ENCODE peak calls at places on chromosome 9, in seven cellular contexts. One of them, this sample, is unnamed.
A peak's percentile ranks its signal among the peaks of the same experiment; 100 is the strongest.

GRCh38 chr9:138010274-138010800 is 132.8 kb downstream of the CACNA1B start:
- DNase-seq in stomach: peak; percentile 7
- DNase-seq in breast epithelium: no peak
- DNase-seq in prostate gland: no peak
- DNase-seq in right lobe of liver: peak; percentile 26
- DNase-seq in heart left ventricle: peak; percentile 37
- DNase-seq in HepG2: no peak
- DNase-seq in this sample: no peak

GRCh38 chr9:88932766-88933165 is 58.5 kb upstream of the S1PR3 start:
- DNase-seq in stomach: no peak
- DNase-seq in breast epithelium: no peak
- DNase-seq in prostate gland: no peak
- DNase-seq in right lobe of liver: no peak
- DNase-seq in heart left ventricle: no peak
- DNase-seq in HepG2: no peak
- DNase-seq in this sample: peak; percentile 71

GRCh38 chr9:90065851-90066250 is 461.0 kb downstream of the GADD45G start:
- DNase-seq in stomach: no peak
- DNase-seq in breast epithelium: no peak
- DNase-seq in prostate gland: no peak
- DNase-seq in right lobe of liver: no peak
- DNase-seq in heart left ventricle: no peak
- DNase-seq in HepG2: no peak
- DNase-seq in this sample: no peak

GRCh38 chr9:87389936-87390335 is 107.7 kb upstream of the DAPK1 start:
- DNase-seq in stomach: no peak
- DNase-seq in breast epithelium: no peak
- DNase-seq in prostate gland: no peak
- DNase-seq in right lobe of liver: no peak
- DNase-seq in heart left ventricle: no peak
- DNase-seq in HepG2: no peak
- DNase-seq in this sample: no peak

GRCh38 chr9:134192311-134192950 is 28.1 kb upstream of the RNU6ATAC start:
- DNase-seq in stomach: no peak
- DNase-seq in breast epithelium: no peak
- DNase-seq in prostate gland: no peak
- DNase-seq in right lobe of liver: peak; percentile 44
- DNase-seq in heart left ventricle: peak; percentile 36
- DNase-seq in HepG2: no peak
- DNase-seq in this sample: no peak

GRCh38 chr9:120875954-120876841 is 790 bp downstream of the PHF19 start:
- DNase-seq in stomach: peak; percentile 79
- DNase-seq in breast epithelium: peak; percentile 73
- DNase-seq in prostate gland: peak; percentile 64
- DNase-seq in right lobe of liver: peak; percentile 76
- DNase-seq in heart left ventricle: peak; percentile 92
- DNase-seq in HepG2: peak; percentile 86
- DNase-seq in this sample: peak; percentile 79

GRCh38 chr9:101848485-101848919 is 110.1 kb upstream of the GRIN3A start:
- DNase-seq in stomach: no peak
- DNase-seq in breast epithelium: no peak
- DNase-seq in prostate gland: no peak
- DNase-seq in right lobe of liver: no peak
- DNase-seq in heart left ventricle: no peak
- DNase-seq in HepG2: no peak
- DNase-seq in this sample: no peak

GRCh38 chr9:16670791-16671190 is 199.7 kb downstream of the BNC2 start:
- DNase-seq in stomach: no peak
- DNase-seq in breast epithelium: no peak
- DNase-seq in prostate gland: no peak
- DNase-seq in right lobe of liver: no peak
- DNase-seq in heart left ventricle: no peak
- DNase-seq in HepG2: no peak
- DNase-seq in this sample: no peak

GRCh38 chr9:97041898-97042297 is 3.0 kb upstream of the CTSV start:
- DNase-seq in stomach: no peak
- DNase-seq in breast epithelium: no peak
- DNase-seq in prostate gland: no peak
- DNase-seq in right lobe of liver: no peak
- DNase-seq in heart left ventricle: no peak
- DNase-seq in HepG2: no peak
- DNase-seq in this sample: no peak

GRCh38 chr9:125913551-125913950 is 166.4 kb downstream of the PBX3 start:
- DNase-seq in stomach: no peak
- DNase-seq in breast epithelium: no peak
- DNase-seq in prostate gland: no peak
- DNase-seq in right lobe of liver: no peak
- DNase-seq in heart left ventricle: no peak
- DNase-seq in HepG2: no peak
- DNase-seq in this sample: no peak

GRCh38 chr9:132908635-132909034 is 29.9 kb downstream of the SPACA9 start:
- DNase-seq in stomach: no peak
- DNase-seq in breast epithelium: no peak
- DNase-seq in prostate gland: no peak
- DNase-seq in right lobe of liver: no peak
- DNase-seq in heart left ventricle: no peak
- DNase-seq in HepG2: no peak
- DNase-seq in this sample: no peak

GRCh38 chr9:137968235-137968634 is 90.7 kb downstream of the CACNA1B start:
- DNase-seq in stomach: peak; percentile 24
- DNase-seq in breast epithelium: no peak
- DNase-seq in prostate gland: no peak
- DNase-seq in right lobe of liver: peak; percentile 27
- DNase-seq in heart left ventricle: no peak
- DNase-seq in HepG2: no peak
- DNase-seq in this sample: no peak

GRCh38 chr9:126411225-126411947 is 84.8 kb downstream of the MVB12B start:
- DNase-seq in stomach: no peak
- DNase-seq in breast epithelium: no peak
- DNase-seq in prostate gland: no peak
- DNase-seq in right lobe of liver: peak; percentile 31
- DNase-seq in heart left ventricle: no peak
- DNase-seq in HepG2: no peak
- DNase-seq in this sample: no peak

GRCh38 chr9:70421272-70422180 is 7.1 kb upstream of the KLF9 start:
- DNase-seq in stomach: no peak
- DNase-seq in breast epithelium: no peak
- DNase-seq in prostate gland: no peak
- DNase-seq in right lobe of liver: no peak
- DNase-seq in heart left ventricle: no peak
- DNase-seq in HepG2: no peak
- DNase-seq in this sample: peak; percentile 31

GRCh38 chr9:4228606-4229005 is 71.3 kb downstream of the GLIS3 start:
- DNase-seq in stomach: no peak
- DNase-seq in breast epithelium: no peak
- DNase-seq in prostate gland: no peak
- DNase-seq in right lobe of liver: no peak
- DNase-seq in heart left ventricle: no peak
- DNase-seq in HepG2: no peak
- DNase-seq in this sample: peak; percentile 40

DNA sequence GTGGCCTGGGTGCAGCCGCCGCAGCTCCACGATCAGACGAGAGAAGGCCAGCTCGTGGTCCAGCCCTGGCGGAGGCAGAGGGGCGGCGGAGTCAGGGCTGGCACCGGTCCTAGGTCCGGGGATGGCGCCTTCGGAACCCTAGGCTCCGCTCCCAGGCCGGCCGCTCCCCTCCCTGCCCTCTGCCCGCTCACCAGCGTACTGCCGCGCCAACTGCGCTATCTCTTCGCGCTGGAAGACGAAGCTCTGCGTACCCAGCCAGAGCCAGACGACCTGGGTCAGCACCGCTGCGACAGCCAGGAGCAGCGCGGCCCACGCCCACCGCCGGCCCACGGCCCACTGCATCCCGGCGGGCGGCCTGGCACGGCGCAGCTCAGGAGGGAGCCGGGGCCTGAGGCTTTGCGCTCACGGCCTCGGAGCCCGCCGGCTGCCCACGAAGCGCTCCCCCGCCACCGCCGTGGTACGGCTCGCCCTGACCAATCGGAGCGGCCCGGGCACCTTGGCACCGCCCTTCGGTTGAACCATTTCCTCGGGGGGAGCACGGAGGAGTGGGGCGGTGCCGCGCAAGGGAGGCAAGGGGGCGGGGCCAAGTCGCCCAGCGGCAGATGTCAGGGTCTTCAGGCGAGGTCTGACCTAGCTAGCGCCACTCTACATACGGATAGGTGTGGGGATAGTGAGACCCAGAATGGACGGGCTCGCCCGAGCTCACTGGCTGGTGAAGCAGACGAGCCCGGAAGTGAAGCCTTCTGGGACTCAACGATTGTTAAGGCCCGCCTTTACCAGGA is at the start of gene SIGMAR1:
- DNase-seq in stomach: peak; percentile 94
- DNase-seq in breast epithelium: peak; percentile 91
- DNase-seq in prostate gland: peak; percentile 92
- DNase-seq in right lobe of liver: peak; percentile 97
- DNase-seq in heart left ventricle: peak; percentile 98
- DNase-seq in HepG2: peak; percentile 74
- DNase-seq in this sample: peak; percentile 94
- TF ChIP-seq POLR2A in stomach: no peak
- TF ChIP-seq POLR2A in breast epithelium: peak; percentile 12
- TF ChIP-seq POLR2A in prostate gland: peak; percentile 73
- TF ChIP-seq POLR2A in right lobe of liver: peak; percentile 94
- TF ChIP-seq POLR2A in heart left ventricle: no peak
- TF ChIP-seq POLR2A in HepG2: peak; percentile 72
- TF ChIP-seq POLR2A in this sample: no peak

DNA sequence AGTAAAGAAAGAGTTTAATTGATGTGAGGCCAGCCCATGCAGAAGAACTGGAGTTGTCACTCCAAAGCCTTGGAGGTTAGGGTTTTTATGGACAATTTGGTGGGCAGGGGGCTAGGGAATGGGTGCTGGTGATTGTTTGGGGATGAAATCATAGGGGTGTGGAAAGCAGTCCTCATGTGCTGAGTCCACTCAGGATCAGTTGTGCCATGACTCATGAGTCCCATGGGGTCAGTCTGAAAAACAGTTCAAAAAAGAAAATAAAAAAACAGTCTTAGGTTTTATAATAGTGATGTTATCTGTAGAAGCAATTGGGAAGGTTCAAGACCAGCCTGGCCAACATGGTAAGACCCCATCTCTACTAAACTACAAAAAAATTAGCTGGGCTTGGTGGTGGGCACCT is 162.3 kb downstream of the KDM4C start:
- DNase-seq in stomach: no peak
- DNase-seq in breast epithelium: no peak
- DNase-seq in prostate gland: no peak
- DNase-seq in right lobe of liver: no peak
- DNase-seq in heart left ventricle: no peak
- DNase-seq in HepG2: no peak
- DNase-seq in this sample: no peak
- H3K4me1 ChIP-seq in stomach: peaks cover 23% of the 10 kb centered on the region
- H3K4me1 ChIP-seq in breast epithelium: no peaks in the 10 kb centered on the region
- H3K4me1 ChIP-seq in prostate gland: no peaks in the 10 kb centered on the region
- H3K4me1 ChIP-seq in right lobe of liver: no peaks in the 10 kb centered on the region
- H3K4me1 ChIP-seq in heart left ventricle: no peaks in the 10 kb centered on the region
- H3K4me1 ChIP-seq in HepG2: peaks cover 36% of the 10 kb centered on the region
- H3K4me1 ChIP-seq in this sample: no peaks in the 10 kb centered on the region

DNA sequence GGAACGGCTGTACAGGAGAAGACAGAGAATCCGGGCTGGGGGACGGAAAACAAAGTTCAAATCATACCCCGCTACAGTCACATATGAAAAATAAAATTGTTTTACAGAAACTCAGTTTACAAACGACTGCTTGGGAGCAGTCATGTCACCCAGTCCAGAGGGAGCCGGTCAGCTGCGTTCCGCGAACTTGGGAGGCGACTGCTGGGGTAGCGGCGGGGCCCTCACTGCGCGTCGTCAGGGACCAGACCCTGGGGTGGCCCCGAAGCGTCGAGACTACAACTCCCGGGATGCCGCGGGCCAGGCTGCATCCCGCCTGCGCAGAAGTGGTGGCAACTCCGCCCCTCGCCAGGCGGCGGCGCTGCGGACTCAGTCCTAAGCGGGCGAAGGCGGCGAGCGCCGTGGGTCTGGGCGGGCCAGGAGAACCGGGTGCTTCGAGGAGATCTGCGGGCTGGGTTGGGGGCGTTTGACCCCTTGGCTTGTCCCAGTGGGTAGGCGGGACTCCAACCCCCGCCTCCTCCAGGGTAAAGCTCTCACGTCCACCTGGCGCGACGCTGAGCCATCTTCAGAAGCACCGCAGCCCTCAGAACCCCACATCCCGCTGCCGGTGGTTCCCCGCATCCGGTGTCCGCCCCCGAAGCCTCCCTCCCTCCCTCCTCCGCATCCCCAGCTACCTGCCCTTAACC is 4.0 kb downstream of the SIT1 start:
- DNase-seq in stomach: peak; percentile 96
- DNase-seq in breast epithelium: peak; percentile 94
- DNase-seq in prostate gland: peak; percentile 91
- DNase-seq in right lobe of liver: peak; percentile 93
- DNase-seq in heart left ventricle: peak; percentile 97
- DNase-seq in HepG2: peak; percentile 78
- DNase-seq in this sample: peak; percentile 95
- TF ChIP-seq POLR2A in stomach: no peak
- TF ChIP-seq POLR2A in breast epithelium: peak; percentile 63
- TF ChIP-seq POLR2A in prostate gland: peak; percentile 85
- TF ChIP-seq POLR2A in right lobe of liver: peak; percentile 88
- TF ChIP-seq POLR2A in heart left ventricle: no peak
- TF ChIP-seq POLR2A in HepG2: peak; percentile 64
- TF ChIP-seq POLR2A in this sample: peak; percentile 50

GRCh38 chr9:114397219-114397847 is 9.6 kb upstream of the AKNA start:
- DNase-seq in stomach: no peak
- DNase-seq in breast epithelium: no peak
- DNase-seq in prostate gland: no peak
- DNase-seq in right lobe of liver: no peak
- DNase-seq in heart left ventricle: no peak
- DNase-seq in HepG2: no peak
- DNase-seq in this sample: no peak

GRCh38 chr9:114395196-114395595 is 7.4 kb upstream of the AKNA start:
- DNase-seq in stomach: no peak
- DNase-seq in breast epithelium: no peak
- DNase-seq in prostate gland: no peak
- DNase-seq in right lobe of liver: no peak
- DNase-seq in heart left ventricle: no peak
- DNase-seq in HepG2: no peak
- DNase-seq in this sample: no peak

GRCh38 chr9:114397848-114398605 is 10.2 kb upstream of the AKNA start:
- DNase-seq in stomach: peak; percentile 99
- DNase-seq in breast epithelium: peak; percentile 97
- DNase-seq in prostate gland: peak; percentile 97
- DNase-seq in right lobe of liver: peak; percentile 98
- DNase-seq in heart left ventricle: peak; percentile 98
- DNase-seq in HepG2: peak; percentile 85
- DNase-seq in this sample: peak; percentile 97

GRCh38 chr9:114395768-114396167 is 8.0 kb upstream of the AKNA start:
- DNase-seq in stomach: no peak
- DNase-seq in breast epithelium: no peak
- DNase-seq in prostate gland: no peak
- DNase-seq in right lobe of liver: no peak
- DNase-seq in heart left ventricle: no peak
- DNase-seq in HepG2: no peak
- DNase-seq in this sample: no peak

GRCh38 chr9:114396558-114397218 is 8.9 kb upstream of the AKNA start:
- DNase-seq in stomach: no peak
- DNase-seq in breast epithelium: no peak
- DNase-seq in prostate gland: no peak
- DNase-seq in right lobe of liver: no peak
- DNase-seq in heart left ventricle: no peak
- DNase-seq in HepG2: peak; percentile 38
- DNase-seq in this sample: no peak
- H3K4me1 ChIP-seq in stomach: peaks cover 68% of the 10 kb centered on the region
- H3K4me1 ChIP-seq in breast epithelium: peaks cover 23% of the 10 kb centered on the region
- H3K4me1 ChIP-seq in prostate gland: peaks cover 17% of the 10 kb centered on the region
- H3K4me1 ChIP-seq in right lobe of liver: no peaks in the 10 kb centered on the region
- H3K4me1 ChIP-seq in heart left ventricle: peaks cover 27% of the 10 kb centered on the region
- H3K4me1 ChIP-seq in HepG2: peaks cover 48% of the 10 kb centered on the region
- H3K4me1 ChIP-seq in this sample: peaks cover 33% of the 10 kb centered on the region